ENCODE peak calls at places on chromosomes 16 and 17, in five cellular contexts. T, M, J, W and R are unnamed samples.

GRCh38 chr17:17191346-17191792 is 14.8 kb downstream of the PLD6 start:
- DNase-seq in M (no peak), W (no peak), J (no peak), T (no peak), R (no peak)

GRCh38 chr17:68061512-68062313 is 26.2 kb downstream of the KPNA2 start:
- DNase-seq in W (no peak), J (no peak), T (no peak), M (no peak), R (peak)

GRCh38 chr17:72338304-72338703 is 217.5 kb downstream of the SOX9 start:
- DNase-seq in M (no peak), W (no peak), J (no peak), T (no peak), R (no peak)

GRCh38 chr16:52976539-52977167 is 76.0 kb downstream of the CHD9NB start:
- DNase-seq in M (peak), J (no peak), W (no peak), T (peak), R (peak)

GRCh38 chr17:57329380-57330214 is 73.3 kb downstream of the MSI2 start:
- DNase-seq in J (no peak), M (no peak), W (no peak), T (no peak), R (no peak)

GRCh38 chr17:57259817-57260216 is 3.5 kb downstream of the MSI2 start:
- DNase-seq in T (no peak), J (no peak), W (no peak), M (no peak), R (no peak)

GRCh38 chr16:5642470-5642869 is 544.9 kb upstream of the EEF2KMT start:
- DNase-seq in M (no peak), W (no peak), T (no peak), J (no peak), R (no peak)

GRCh38 chr17:59436900-59437299 is 105.4 kb downstream of the YPEL2 start:
- DNase-seq in T (no peak), J (no peak), M (no peak), W (no peak), R (no peak)

GRCh38 chr17:79607941-79608728 is 2.7 kb downstream of the RBFOX3 start:
- DNase-seq in J (no peak), T (peak), W (peak), M (peak), R (no peak)

GRCh38 chr17:12041316-12041715 is 20.6 kb downstream of the MAP2K4 start:
- DNase-seq in W (no peak), M (no peak), J (no peak), T (no peak), R (no peak)

GRCh38 chr16:55868980-55869379 is 6.2 kb downstream of the CES5A start:
- DNase-seq in T (no peak), W (no peak), J (no peak), M (no peak), R (no peak)

GRCh38 chr17:80793851-80794267 is 197.8 kb upstream of the CHMP6 start:
- DNase-seq in M (no peak), T (no peak), W (no peak), J (no peak), R (no peak)

GRCh38 chr16:58331024-58331707 is 36.3 kb upstream of the PRSS54 start:
- DNase-seq in W (peak), M (no peak), J (no peak), T (no peak), R (no peak)

GRCh38 chr17:40433551-40434384 is 9.5 kb upstream of the IGFBP4 start:
- DNase-seq in J (no peak), W (peak), M (peak), T (peak), R (no peak)

GRCh38 chr16:85908444-85908843 is 9.5 kb downstream of the IRF8 start:
- DNase-seq in J (peak), W (no peak), T (no peak), M (no peak), R (no peak)

GRCh38 chr17:74433421-74434121 is 1.7 kb downstream of the GPRC5C start:
- DNase-seq in T (no peak), J (no peak), W (peak), M (no peak), R (peak)

GRCh38 chr16:78081341-78081740 is 18.1 kb upstream of the WWOX start:
- DNase-seq in W (no peak), M (no peak), T (no peak), J (no peak), R (no peak)

GRCh38 chr16:68445458-68445857 is 2.9 kb downstream of the SMPD3 start:
- DNase-seq in J (peak), M (peak), W (peak), T (peak), R (peak)

GRCh38 chr16:85395207-85395912 is 217.8 kb upstream of the GSE1 start:
- DNase-seq in W (peak), M (peak), T (peak), J (peak), R (peak)

GRCh38 chr17:72171703-72172670 is 51.2 kb downstream of the SOX9 start:
- DNase-seq in W (no peak), M (no peak), J (no peak), T (no peak), R (no peak)

GRCh38 chr17:42843358-42843934 is 934 bp upstream of the AOC2 start:
- DNase-seq in T (peak), M (peak), W (peak), J (no peak), R (peak)

GRCh38 chr17:71753070-71753469 is 367.8 kb upstream of the SOX9 start:
- DNase-seq in M (no peak), W (no peak), T (no peak), J (no peak), R (no peak)

GRCh38 chr16:83215417-83216001 is 588.7 kb downstream of the CDH13 start:
- DNase-seq in T (peak), W (peak), J (no peak), M (peak), R (peak)

GRCh38 chr16:70746040-70746707 is 54.8 kb downstream of the VAC14 start:
- DNase-seq in W (peak), T (no peak), J (no peak), M (peak), R (peak)

GRCh38 chr17:6713130-6713917 is at the start of gene SLC13A5:
- DNase-seq in J (no peak), M (peak), W (peak), T (no peak), R (peak)

GRCh38 chr17:47686661-47687327 is 7.2 kb upstream of the TBKBP1 start:
- DNase-seq in J (no peak), W (no peak), M (no peak), T (no peak), R (peak)

GRCh38 chr16:65754799-65755691 is 611.4 kb upstream of the CDH5 start:
- DNase-seq in J (no peak), M (peak), T (no peak), W (no peak), R (no peak)

GRCh38 chr17:31286587-31286986 is 10.5 kb downstream of the OMG start:
- DNase-seq in W (no peak), J (no peak), M (no peak), T (no peak), R (no peak)

GRCh38 chr16:54287018-54287757 is 601 bp upstream of the IRX3 start:
- DNase-seq in J (no peak), T (peak), W (no peak), M (no peak), R (no peak)

GRCh38 chr16:8417145-8417544 is 173.2 kb downstream of the TMEM114 start:
- DNase-seq in M (no peak), T (no peak), J (no peak), W (no peak), R (no peak)

GRCh38 chr16:28219283-28219682 is 7.5 kb upstream of the XPO6 start:
- DNase-seq in J (no peak), M (no peak), T (no peak), W (no peak), R (no peak)

GRCh38 chr17:81423698-81424071 is 28.4 kb downstream of the BAHCC1 start:
- DNase-seq in M (no peak), W (no peak), J (no peak), T (no peak), R (no peak)

GRCh38 chr16:25587783-25588182 is 104.0 kb upstream of the HS3ST4 start:
- DNase-seq in M (no peak), T (no peak), J (no peak), W (no peak), R (no peak)

GRCh38 chr16:25585526-25585925 is 106.2 kb upstream of the HS3ST4 start:
- DNase-seq in W (no peak), J (no peak), M (no peak), T (no peak), R (no peak)

GRCh38 chr16:25586826-25587225 is 104.9 kb upstream of the HS3ST4 start:
- DNase-seq in W (no peak), J (no peak), M (no peak), T (no peak), R (no peak)
- TF ChIP-seq FOXM1 in W (no peak), J (no peak), M (no peak), T (no peak), R (no peak)

GRCh38 chr16:17556276-17557052 is 85.7 kb upstream of the XYLT1 start:
- DNase-seq in W (peak), M (peak), J (no peak), T (peak), R (peak)
- TF ChIP-seq FOXM1 in W (no peak), M (no peak), J (no peak), T (no peak), R (no peak)

GRCh38 chr17:77271421-77271820 is 130.7 kb downstream of the SEC14L1 start:
- DNase-seq in J (no peak), W (no peak), T (no peak), M (no peak), R (no peak)
- TF ChIP-seq FOXM1 in J (no peak), W (no peak), T (no peak), M (no peak), R (no peak)

DNA sequence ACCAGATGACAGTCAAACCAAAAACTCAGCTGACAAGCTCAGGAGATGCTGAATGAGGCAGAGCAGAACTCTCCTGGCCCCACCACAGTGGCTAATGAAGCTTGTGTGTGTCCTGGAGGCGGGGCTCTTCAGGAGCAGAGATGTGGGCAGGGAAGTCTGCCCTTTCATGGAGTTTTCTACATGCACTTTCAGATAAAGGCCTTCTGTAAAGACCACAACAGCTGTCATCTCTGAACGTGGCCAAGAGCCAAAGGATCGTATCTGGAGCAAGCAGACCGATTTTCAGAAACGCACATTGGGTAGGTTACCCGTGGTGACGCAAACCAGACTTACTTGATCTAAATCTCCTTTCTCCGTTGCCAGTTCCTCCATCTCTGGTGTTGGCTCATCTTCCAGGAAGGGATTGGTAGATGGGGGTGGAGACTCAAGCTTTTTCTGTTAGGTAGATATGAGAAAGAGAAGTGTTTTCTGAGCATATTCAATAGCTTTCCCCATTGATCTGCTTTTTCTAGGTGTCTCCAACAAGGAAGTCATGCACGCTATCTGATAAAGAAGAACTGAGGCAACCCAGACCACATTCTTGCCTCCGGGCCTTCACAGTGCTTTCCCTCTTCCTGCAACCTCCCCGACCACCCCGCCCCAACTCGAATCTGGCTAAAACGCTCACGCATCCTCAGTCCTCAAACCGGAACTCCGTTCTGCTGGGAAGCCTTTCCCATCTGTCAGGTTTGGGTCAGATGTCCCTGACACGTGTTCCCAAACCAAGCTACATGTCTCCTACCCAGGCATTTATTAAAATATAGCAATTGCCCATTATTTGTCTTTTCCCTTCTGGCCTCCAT is 113.0 kb downstream of the VPS53 start:
- DNase-seq in W (peak), T (no peak), M (peak), J (no peak), R (no peak)
- TF ChIP-seq FOXM1 in W (peak), T (no peak), M (no peak), J (no peak), R (no peak)

DNA sequence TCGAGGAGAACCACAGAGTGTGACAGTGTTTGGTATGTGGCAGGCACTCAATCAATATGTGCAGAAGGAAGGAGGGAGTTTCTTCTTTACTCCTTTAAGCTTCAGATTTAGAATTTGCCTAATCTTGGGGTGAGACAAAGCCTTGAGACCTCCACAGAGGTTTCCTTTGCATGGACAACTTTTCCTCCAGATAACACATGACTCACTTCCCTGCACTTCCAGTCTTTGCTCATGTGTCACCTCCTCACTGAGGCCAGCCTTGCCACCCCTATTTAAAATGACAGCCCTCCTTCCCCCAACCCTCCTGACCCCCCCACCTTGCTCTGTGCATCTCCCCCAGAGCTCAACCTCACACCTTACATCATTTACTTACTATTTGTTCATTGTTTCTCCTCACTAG is 17.4 kb upstream of the NOS2 start:
- DNase-seq in T (no peak), J (no peak), W (no peak), M (no peak), R (no peak)
- TF ChIP-seq FOXM1 in T (no peak), J (no peak), W (no peak), M (no peak), R (no peak)

GRCh38 chr17:28950017-28950751 is 1.1 kb downstream of the PHF12 start:
- DNase-seq in J (no peak), W (peak), T (no peak), M (peak), R (peak)

GRCh38 chr17:28948342-28948741 is 3.0 kb downstream of the PHF12 start:
- DNase-seq in T (no peak), W (no peak), M (no peak), J (no peak), R (no peak)

GRCh38 chr17:28948873-28949184 is 2.5 kb downstream of the PHF12 start:
- DNase-seq in W (no peak), M (no peak), J (no peak), T (no peak), R (no peak)

GRCh38 chr17:28950752-28951427 is 428 bp downstream of the PHF12 start:
- DNase-seq in M (no peak), J (no peak), T (no peak), W (no peak), R (no peak)

DNA sequence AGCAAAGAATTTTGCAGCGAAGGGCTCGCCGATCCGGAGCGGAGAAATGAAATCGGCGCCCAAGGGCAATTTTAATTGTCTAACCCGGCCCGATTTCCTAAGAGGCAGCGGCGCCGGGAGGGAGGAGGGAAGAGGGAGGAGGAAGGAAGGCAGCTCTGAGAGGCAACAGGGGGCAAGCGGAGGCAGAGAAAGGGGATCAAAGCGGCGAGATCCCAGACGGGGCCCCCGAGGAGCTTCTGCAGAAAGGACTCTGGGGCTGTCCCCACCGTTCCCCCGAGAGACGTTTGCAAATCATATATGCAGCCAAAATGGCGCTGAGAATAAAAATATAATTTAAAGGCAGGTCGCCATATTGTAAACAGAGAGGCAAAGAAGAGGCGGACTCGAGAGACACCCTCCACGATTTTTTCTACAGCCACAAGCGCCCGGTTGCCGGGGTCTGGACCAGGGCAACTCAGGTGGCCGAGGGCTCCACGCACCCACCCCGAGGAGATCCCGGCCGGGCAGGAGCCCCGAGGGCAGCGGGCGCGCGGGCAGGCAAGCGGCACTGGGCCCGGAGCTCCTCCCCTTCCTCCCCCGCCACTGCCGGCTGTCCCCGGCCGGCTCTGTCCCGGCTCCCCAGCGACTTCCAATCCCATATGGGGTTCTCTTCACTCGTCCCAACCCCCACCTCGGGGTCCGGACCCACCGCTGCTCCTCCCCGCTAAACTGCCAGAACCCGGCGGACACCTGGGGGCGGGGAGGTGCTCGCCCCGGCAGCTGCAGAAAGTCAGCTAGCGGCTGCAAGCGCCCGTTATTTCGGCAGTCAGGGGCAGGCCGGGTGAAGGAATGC is 1.9 kb downstream of the PHF12 start:
- DNase-seq in J (no peak), W (peak), T (no peak), M (peak), R (no peak)
- TF ChIP-seq FOXM1 in J (no peak), W (no peak), T (no peak), M (no peak), R (no peak)

GRCh38 chr16:3881499-3881995 is 1.0 kb upstream of the CREBBP start:
- DNase-seq in M (no peak), J (no peak), W (peak), T (no peak), R (no peak)

GRCh38 chr16:3880623-3881498 is at the start of gene CREBBP:
- DNase-seq in T (peak), W (peak), M (peak), J (no peak), R (peak)

GRCh38 chr16:3878610-3879009 is 1.9 kb downstream of the CREBBP start:
- DNase-seq in W (no peak), M (no peak), T (no peak), J (no peak), R (no peak)

GRCh38 chr16:3879887-3880564 is 487 bp downstream of the CREBBP start:
- DNase-seq in M (peak), T (peak), W (peak), J (no peak), R (no peak)

GRCh38 chr16:3879258-3879886 is 1.1 kb downstream of the CREBBP start:
- DNase-seq in M (peak), W (peak), J (no peak), T (no peak), R (no peak)
- TF ChIP-seq FOXM1 in M (no peak), W (no peak), J (no peak), T (no peak), R (no peak)